ENCODE peak calls at places on chromosomes 6 and 20, in four cellular contexts. F, H, Q and X are unnamed samples.

GRCh38 chr6:31336872-31337496 is 20.0 kb downstream of the HLA-B start:
- DNase-seq in H (no peak), Q (no peak), F (no peak), X (no peak)

GRCh38 chr20:24897974-24898373 is 51.1 kb upstream of the CST7 start:
- DNase-seq in F (no peak), Q (no peak), H (no peak), X (no peak)

GRCh38 chr6:139161169-139161568 is 26.3 kb downstream of the HECA start:
- DNase-seq in H (no peak), F (no peak), Q (no peak), X (no peak)

GRCh38 chr6:117547688-117548621 is 54.4 kb downstream of the GOPC start:
- DNase-seq in Q (peak), F (no peak), H (no peak), X (peak)

GRCh38 chr6:43016166-43016915 is 2.3 kb downstream of the KLHDC3 start:
- DNase-seq in H (no peak), Q (no peak), F (no peak), X (no peak)

GRCh38 chr6:35427851-35428321 is 24.3 kb upstream of the FANCE start:
- DNase-seq in Q (no peak), F (no peak), H (no peak), X (no peak)

GRCh38 chr6:33733294-33734007 is 13.3 kb downstream of the IP6K3 start:
- DNase-seq in F (no peak), H (no peak), Q (no peak), X (no peak)

GRCh38 chr6:132132420-132132819 is 181.2 kb upstream of the CCN2 start:
- DNase-seq in Q (no peak), H (no peak), F (no peak), X (no peak)

GRCh38 chr20:21102691-21103311 is 3.4 kb downstream of the LINC00237 start:
- DNase-seq in H (no peak), F (no peak), Q (peak), X (no peak)